ENCODE peak calls at places on chromosomes 5 and 9, in six cellular contexts. T is H9, U is IMR-90, Y is keratinocyte, B is colonic mucosa, S is neural progenitor cell. J is an unnamed sample.

GRCh38 chr9:133709716-133710571 is 28.2 kb downstream of the SARDH start:
- DNase-seq in T (no peak), U (no peak), Y (no peak), B (no peak), S (no peak), J (no peak)

GRCh38 chr5:163473613-163474243 is 13.3 kb downstream of the HMMR start:
- DNase-seq in T (no peak), U (no peak), Y (no peak), B (no peak), S (no peak), J (peak)

GRCh38 chr9:81472701-81473100 is 216.6 kb downstream of the TLE1 start:
- DNase-seq in T (no peak), U (no peak), Y (no peak), B (no peak), S (no peak), J (no peak)

GRCh38 chr5:138903113-138903789 is 28.1 kb upstream of the LRRTM2 start:
- DNase-seq in T (no peak), U (peak), Y (no peak), B (peak), S (no peak), J (peak)

GRCh38 chr5:103133231-103133630 is 13.1 kb downstream of the PPIP5K2 start:
- DNase-seq in T (no peak), U (no peak), Y (no peak), B (no peak), S (no peak), J (no peak)

GRCh38 chr9:85420750-85421149 is 321.0 kb downstream of the AGTPBP1 start:
- DNase-seq in T (peak), U (no peak), Y (no peak), B (no peak), S (peak), J (no peak)

GRCh38 chr9:135566552-135566951 is 5.0 kb downstream of the PAEP start:
- DNase-seq in T (no peak), U (no peak), Y (no peak), B (no peak), S (no peak), J (no peak)

GRCh38 chr9:7794196-7794595 is 5.4 kb downstream of the DMAC1 start:
- DNase-seq in T (no peak), U (no peak), Y (no peak), B (no peak), S (no peak), J (no peak)

GRCh38 chr5:161007879-161008278 is 155.9 kb upstream of the ATP10B start:
- DNase-seq in T (no peak), U (no peak), Y (no peak), B (no peak), S (no peak), J (no peak)

GRCh38 chr9:120579139-120579749 is 723 bp downstream of the CDK5RAP2 start:
- DNase-seq in T (no peak), U (no peak), Y (no peak), B (peak), S (peak), J (peak)

GRCh38 chr9:115978739-115979138 is 174.9 kb upstream of the PAPPA start:
- DNase-seq in T (no peak), U (no peak), Y (no peak), B (no peak), S (no peak), J (peak)

GRCh38 chr9:105067895-105068580 is 140.1 kb upstream of the ABCA1 start:
- DNase-seq in T (no peak), U (peak), Y (no peak), B (no peak), S (no peak), J (no peak)

GRCh38 chr5:33491941-33492340 is 51.2 kb downstream of the TARS1 start:
- DNase-seq in T (no peak), U (peak), Y (no peak), B (no peak), S (no peak), J (no peak)

GRCh38 chr9:120389300-120389699 is 190.7 kb downstream of the CDK5RAP2 start:
- DNase-seq in T (no peak), U (no peak), Y (no peak), B (no peak), S (no peak), J (no peak)

DNA sequence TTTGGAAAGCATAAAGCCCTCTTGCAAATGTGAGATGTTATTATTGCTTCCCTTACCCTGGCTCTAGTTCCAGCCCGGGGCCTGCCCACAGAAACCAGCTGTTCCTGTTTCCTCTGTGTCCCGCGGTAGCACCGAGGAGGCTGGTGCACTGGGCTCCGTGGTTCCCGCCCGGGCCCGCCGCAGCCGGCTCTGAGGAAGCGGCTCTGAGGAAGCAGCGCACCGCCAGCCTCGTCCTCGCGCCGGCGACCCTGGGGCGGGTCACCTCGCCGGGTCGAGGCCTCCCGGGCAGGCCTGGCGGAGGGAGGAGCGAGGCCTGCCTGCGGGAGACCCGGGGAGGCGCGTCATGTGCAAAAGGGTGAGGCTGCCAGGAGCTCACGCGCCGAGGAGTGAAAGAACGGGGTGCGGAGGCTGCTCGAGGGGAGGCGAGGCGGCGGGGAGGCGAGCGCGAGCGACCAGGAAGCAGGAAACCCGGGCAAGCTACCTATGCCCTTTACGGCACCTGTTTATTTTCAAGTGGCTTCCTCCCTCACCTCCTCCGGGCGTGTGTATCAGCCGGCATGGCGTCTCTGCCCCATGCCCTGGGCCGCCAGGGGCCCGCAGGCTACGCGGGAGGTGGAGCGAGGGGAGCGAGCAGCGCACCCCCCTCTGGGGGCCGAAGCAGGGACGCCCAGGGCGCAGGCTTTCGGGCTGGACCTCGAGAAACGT is 61.3 kb upstream of the MEGF10 start:
- DNase-seq in T (peak), U (peak), Y (no peak), B (peak), S (peak), J (peak)
- H3K9ac ChIP-seq in T (no peak), U (peak), Y (peak), B (peak), S (no peak), J (peak)

GRCh38 chr5:140299056-140299455 is 3.8 kb downstream of the PFDN1 start:
- DNase-seq in T (no peak), U (no peak), Y (no peak), B (no peak), S (no peak), J (no peak)
- H3K9ac ChIP-seq in T (no peak), U (no peak), Y (no peak), B (no peak), S (no peak), J (peak)

GRCh38 chr5:122312670-122312988 is 592 bp downstream of the SNCAIP start:
- DNase-seq in T (peak), U (peak), Y (no peak), B (peak), S (peak), J (no peak)
- H3K9ac ChIP-seq in T (no peak), U (peak), Y (peak), B (peak), S (no peak), J (peak)

DNA sequence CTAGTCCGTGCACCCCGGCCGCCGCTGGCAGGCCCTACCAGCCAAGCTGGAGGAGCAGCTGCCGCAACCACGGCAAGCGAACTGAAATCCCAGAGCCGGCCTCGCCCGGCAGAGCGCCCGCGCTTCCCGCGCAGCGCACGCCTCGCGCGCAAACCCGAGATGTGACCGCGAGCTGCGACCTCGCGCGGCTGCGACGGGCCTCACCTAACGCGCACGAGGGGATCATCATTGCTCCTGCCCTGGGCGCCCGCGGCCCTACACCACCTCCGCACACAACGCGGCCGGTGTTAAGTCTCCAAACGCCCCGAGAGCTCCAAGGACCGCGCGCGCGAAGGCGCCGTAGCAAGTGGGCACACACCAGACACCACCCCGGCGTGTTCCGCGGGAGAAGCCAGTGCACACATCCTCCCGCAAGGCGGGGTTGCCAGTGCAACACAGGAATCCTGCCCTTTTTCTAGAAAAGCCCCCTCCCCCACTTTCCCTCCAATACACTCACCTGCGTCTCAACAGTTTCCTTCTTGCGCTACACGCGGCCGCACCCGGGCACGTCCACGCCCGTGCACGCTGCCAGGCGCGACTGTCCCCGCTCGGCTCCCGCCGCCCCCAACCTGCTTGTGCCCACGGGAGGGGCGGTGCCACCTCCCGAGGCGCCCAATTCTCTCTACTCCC is 5.2 kb downstream of the ELAVL2 start:
- DNase-seq in T (peak), U (no peak), Y (no peak), B (peak), S (peak), J (no peak)
- H3K9ac ChIP-seq in T (peak), U (no peak), Y (peak), B (no peak), S (no peak), J (no peak)

GRCh38 chr5:112238473-112238872 is 180.6 kb downstream of the EPB41L4A start:
- DNase-seq in T (no peak), U (no peak), Y (no peak), B (no peak), S (peak), J (no peak)
- H3K9ac ChIP-seq in T (no peak), U (no peak), Y (no peak), B (no peak), S (no peak), J (no peak)

J was measured in endothelial cell of umbilical vein.